ENCODE peak calls at places on chromosome 5, in nine cellular contexts. C, Z, N, B, Y, M, K, I and D are unnamed samples.

GRCh38 chr5:71483355-71483754 is 27.9 kb downstream of the BDP1 start:
- DNase-seq in Y (no peak), M (peak), B (peak), Z (no peak), K (no peak), N (peak), C (no peak), I (no peak), D (no peak)

GRCh38 chr5:138386290-138386689 is 33.8 kb downstream of the KDM3B start:
- DNase-seq in N (no peak), Z (no peak), M (no peak), B (no peak), Y (no peak), I (no peak), K (peak), C (no peak), D (no peak)

GRCh38 chr5:27437594-27438200 is 399.3 kb upstream of the CDH9 start:
- DNase-seq in B (no peak), M (peak), Z (no peak), I (no peak), K (no peak), Y (no peak), N (no peak), C (no peak), D (no peak)

GRCh38 chr5:125134216-125135081 is 388.0 kb upstream of the ZNF608 start:
- DNase-seq in N (no peak), B (peak), Z (no peak), C (no peak), I (no peak), M (peak), Y (no peak), K (no peak), D (no peak)

GRCh38 chr5:126531543-126532120 is 63.4 kb downstream of the ALDH7A1 start:
- DNase-seq in N (no peak), K (no peak), M (no peak), Z (no peak), C (peak), Y (no peak), I (no peak), B (no peak), D (no peak)

GRCh38 chr5:79878721-79879336 is 112.2 kb downstream of the MTX3 start:
- DNase-seq in C (no peak), M (no peak), I (no peak), Z (no peak), N (peak), K (no peak), B (peak), Y (no peak), D (no peak)

GRCh38 chr5:71695069-71695468 is 24.0 kb upstream of the CARTPT start:
- DNase-seq in K (no peak), M (no peak), Y (no peak), I (no peak), B (no peak), C (no peak), N (no peak), Z (no peak), D (no peak)

GRCh38 chr5:176675676-176676360 is 28.5 kb downstream of the TSPAN17 start:
- DNase-seq in M (peak), I (no peak), N (peak), K (no peak), C (peak), Y (no peak), Z (no peak), B (peak), D (no peak)

GRCh38 chr5:134964359-134965270 is 3.1 kb upstream of the CATSPER3 start:
- DNase-seq in M (no peak), Y (no peak), I (no peak), B (no peak), N (no peak), K (no peak), Z (no peak), C (no peak), D (no peak)

GRCh38 chr5:179154991-179155955 is 95.1 kb downstream of the ZNF354C start:
- DNase-seq in K (no peak), N (no peak), I (no peak), B (no peak), Z (no peak), Y (peak), C (no peak), M (no peak), D (no peak)

GRCh38 chr5:133611357-133612020 is 852 bp downstream of the FSTL4 start:
- DNase-seq in N (no peak), Z (no peak), K (no peak), I (no peak), C (peak), M (no peak), B (no peak), Y (no peak), D (no peak)

GRCh38 chr5:6452622-6453504 is 4.2 kb downstream of the UBE2QL1 start:
- DNase-seq in K (no peak), I (no peak), C (peak), N (no peak), Z (peak), B (no peak), M (no peak), Y (no peak), D (no peak)

GRCh38 chr5:141186897-141187512 is at the start of gene PCDHB9:
- DNase-seq in Y (no peak), N (peak), C (peak), M (no peak), B (no peak), K (no peak), I (no peak), Z (no peak), D (no peak)

GRCh38 chr5:77957-78804 is 13.8 kb upstream of the PLEKHG4B start:
- DNase-seq in M (peak), C (no peak), K (no peak), Y (peak), Z (peak), I (no peak), B (peak), N (peak), D (peak)

GRCh38 chr5:157431544-157432200 is 28.3 kb upstream of the NIPAL4 start:
- DNase-seq in B (peak), Z (no peak), N (no peak), K (peak), I (no peak), M (peak), C (peak), Y (no peak), D (no peak)

GRCh38 chr5:5626412-5626811 is 203.9 kb downstream of the ICE1 start:
- DNase-seq in B (no peak), K (no peak), Z (no peak), Y (no peak), M (no peak), C (no peak), I (no peak), N (no peak), D (no peak)

GRCh38 chr5:54480296-54480695 is 24.8 kb downstream of the HSPB3 start:
- DNase-seq in C (no peak), Z (no peak), N (no peak), I (no peak), M (peak), K (no peak), B (peak), Y (no peak), D (no peak)

GRCh38 chr5:9222054-9222738 is 323.7 kb downstream of the SEMA5A start:
- DNase-seq in Z (no peak), K (no peak), B (no peak), C (no peak), M (no peak), Y (no peak), I (no peak), N (no peak), D (no peak)

GRCh38 chr5:141508808-141509611 is 20.1 kb downstream of the PCDHGC5 start:
- DNase-seq in M (peak), N (peak), C (peak), I (peak), Y (no peak), B (peak), K (peak), Z (no peak), D (peak)

GRCh38 chr5:156826150-156826549 is 23.9 kb upstream of the PPP1R2B start:
- DNase-seq in M (no peak), K (no peak), N (no peak), B (no peak), C (no peak), Y (no peak), I (no peak), Z (no peak), D (no peak)

GRCh38 chr5:86070719-86071118 is 547.0 kb upstream of the COX7C start:
- DNase-seq in Y (no peak), C (no peak), M (no peak), B (no peak), K (no peak), N (no peak), Z (no peak), I (no peak), D (no peak)

GRCh38 chr5:123810253-123810652 is 298.3 kb downstream of the CSNK1G3 start:
- DNase-seq in Y (no peak), C (peak), I (no peak), Z (peak), M (no peak), K (no peak), N (no peak), B (no peak), D (no peak)

GRCh38 chr5:126070481-126070880 is 352.7 kb upstream of the GRAMD2B start:
- DNase-seq in M (no peak), K (no peak), B (no peak), Z (no peak), N (no peak), I (no peak), Y (no peak), C (no peak), D (no peak)

GRCh38 chr5:885127-885442 is 7.5 kb downstream of the BRD9 start:
- DNase-seq in M (no peak), I (no peak), Y (peak), K (no peak), Z (no peak), C (no peak), N (no peak), B (no peak), D (no peak)

GRCh38 chr5:176735383-176736265 is 74.7 kb upstream of the UNC5A start:
- DNase-seq in I (no peak), Z (no peak), C (no peak), K (no peak), N (no peak), Y (peak), B (no peak), M (no peak), D (peak)

GRCh38 chr5:141960018-141960417 is 2.0 kb upstream of the PCDH12 start:
- DNase-seq in Y (peak), N (no peak), Z (no peak), B (no peak), I (no peak), K (no peak), M (no peak), C (no peak), D (no peak)

GRCh38 chr5:31935702-31936347 is 238.3 kb downstream of the GOLPH3 start:
- DNase-seq in M (peak), N (no peak), C (no peak), Y (no peak), K (no peak), B (peak), I (no peak), Z (peak), D (peak)

GRCh38 chr5:558326-558725 is 34.1 kb upstream of the SLC9A3 start:
- DNase-seq in I (no peak), B (no peak), M (no peak), N (no peak), K (no peak), C (no peak), Y (no peak), Z (no peak), D (peak)

GRCh38 chr5:150410524-150411244 is 2.0 kb downstream of the CD74 start:
- DNase-seq in Y (peak), C (peak), I (peak), N (peak), M (peak), K (peak), Z (peak), B (peak), D (no peak)

GRCh38 chr5:150394103-150394502 is 18.6 kb downstream of the CD74 start:
- DNase-seq in K (no peak), B (no peak), C (no peak), Z (no peak), I (peak), N (no peak), Y (no peak), M (peak), D (no peak)

GRCh38 chr5:80408976-80409926 is 1.4 kb downstream of the ZFYVE16 start:
- DNase-seq in Z (no peak), C (peak), M (no peak), B (no peak), Y (no peak), I (no peak), N (no peak), K (no peak), D (no peak)

GRCh38 chr5:85952680-85953079 is 665.1 kb upstream of the COX7C start:
- DNase-seq in M (no peak), Z (no peak), I (no peak), K (no peak), Y (no peak), C (no peak), N (no peak), B (no peak), D (no peak)